ENCODE peak calls at places on chromosome 10, in seven cellular contexts. H is adrenal gland, O is NB4, X is HCT116, N is suprapubic skin, W is heart left ventricle, P is prostate gland. S is an unnamed sample.

GRCh38 chr10:115963848-115964247 is 309.2 kb downstream of the GFRA1 start:
- DNase-seq in H (no peak), O (peak), X (no peak), N (no peak), W (no peak), P (no peak), S (no peak)

GRCh38 chr10:103333934-103334520 is 16.9 kb downstream of the PCGF6 start:
- DNase-seq in H (no peak), O (peak), X (peak), N (no peak), W (no peak), P (no peak), S (no peak)

GRCh38 chr10:19930936-19931859 is 115.0 kb downstream of the PLXDC2 start:
- DNase-seq in H (peak), O (no peak), X (no peak), N (no peak), W (no peak), P (peak), S (no peak)

GRCh38 chr10:110857265-110858158 is 14.2 kb upstream of the PDCD4 start:
- DNase-seq in H (peak), O (peak), X (no peak), N (no peak), W (no peak), P (peak), S (peak)

GRCh38 chr10:104309980-104310978 is 28.0 kb downstream of the ITPRIP start:
- DNase-seq in H (peak), O (no peak), X (no peak), N (peak), W (peak), P (peak), S (no peak)

GRCh38 chr10:101940916-101941315 is 97.3 kb upstream of the KCNIP2 start:
- DNase-seq in H (no peak), O (no peak), X (no peak), N (no peak), W (no peak), P (no peak), S (no peak)

GRCh38 chr10:49362596-49363260 is 33.2 kb downstream of the DRGX start:
- DNase-seq in H (no peak), O (peak), X (no peak), N (no peak), W (no peak), P (no peak), S (no peak)

GRCh38 chr10:6958254-6958653 is 378.2 kb upstream of the PRKCQ start:
- DNase-seq in H (no peak), O (peak), X (no peak), N (no peak), W (no peak), P (no peak), S (no peak)

GRCh38 chr10:11225935-11226334 is 208.3 kb downstream of the CELF2 start:
- DNase-seq in H (peak), O (peak), X (no peak), N (no peak), W (no peak), P (peak), S (peak)

GRCh38 chr10:122373713-122374112 is 795 bp upstream of the PLEKHA1 start:
- DNase-seq in H (no peak), O (no peak), X (no peak), N (no peak), W (no peak), P (peak), S (no peak)

GRCh38 chr10:91579351-91579985 is 53.4 kb downstream of the PPP1R3C start:
- DNase-seq in H (no peak), O (no peak), X (no peak), N (no peak), W (no peak), P (no peak), S (no peak)

GRCh38 chr10:124105045-124105444 is 11.6 kb upstream of the CHST15 start:
- DNase-seq in H (no peak), O (no peak), X (no peak), N (no peak), W (no peak), P (no peak), S (no peak)

GRCh38 chr10:68598978-68599753 is 39.0 kb downstream of the TET1 start:
- DNase-seq in H (peak), O (no peak), X (no peak), N (peak), W (peak), P (peak), S (no peak)

GRCh38 chr10:42990721-42991441 is 86.0 kb upstream of the RET start:
- DNase-seq in H (no peak), O (peak), X (no peak), N (peak), W (no peak), P (no peak), S (no peak)

GRCh38 chr10:132539431-132539839 is 1.8 kb downstream of the INPP5A start:
- DNase-seq in H (peak), O (no peak), X (no peak), N (peak), W (peak), P (peak), S (peak)

GRCh38 chr10:84665883-84666463 is 337.6 kb downstream of the CCSER2 start:
- DNase-seq in H (no peak), O (peak), X (peak), N (no peak), W (no peak), P (no peak), S (no peak)

GRCh38 chr10:25017661-25018060 is 1.2 kb downstream of the THNSL1 start:
- DNase-seq in H (no peak), O (peak), X (no peak), N (no peak), W (no peak), P (no peak), S (no peak)

GRCh38 chr10:25014579-25014978 is 1.4 kb downstream of the ENKUR start:
- DNase-seq in H (no peak), O (no peak), X (no peak), N (no peak), W (no peak), P (no peak), S (no peak)

GRCh38 chr10:25015927-25016348 is at the start of gene ENKUR:
- DNase-seq in H (peak), O (peak), X (peak), N (peak), W (peak), P (peak), S (peak)

GRCh38 chr10:25017247-25017590 is 807 bp downstream of the THNSL1 start:
- DNase-seq in H (no peak), O (no peak), X (no peak), N (no peak), W (no peak), P (peak), S (no peak)

DNA sequence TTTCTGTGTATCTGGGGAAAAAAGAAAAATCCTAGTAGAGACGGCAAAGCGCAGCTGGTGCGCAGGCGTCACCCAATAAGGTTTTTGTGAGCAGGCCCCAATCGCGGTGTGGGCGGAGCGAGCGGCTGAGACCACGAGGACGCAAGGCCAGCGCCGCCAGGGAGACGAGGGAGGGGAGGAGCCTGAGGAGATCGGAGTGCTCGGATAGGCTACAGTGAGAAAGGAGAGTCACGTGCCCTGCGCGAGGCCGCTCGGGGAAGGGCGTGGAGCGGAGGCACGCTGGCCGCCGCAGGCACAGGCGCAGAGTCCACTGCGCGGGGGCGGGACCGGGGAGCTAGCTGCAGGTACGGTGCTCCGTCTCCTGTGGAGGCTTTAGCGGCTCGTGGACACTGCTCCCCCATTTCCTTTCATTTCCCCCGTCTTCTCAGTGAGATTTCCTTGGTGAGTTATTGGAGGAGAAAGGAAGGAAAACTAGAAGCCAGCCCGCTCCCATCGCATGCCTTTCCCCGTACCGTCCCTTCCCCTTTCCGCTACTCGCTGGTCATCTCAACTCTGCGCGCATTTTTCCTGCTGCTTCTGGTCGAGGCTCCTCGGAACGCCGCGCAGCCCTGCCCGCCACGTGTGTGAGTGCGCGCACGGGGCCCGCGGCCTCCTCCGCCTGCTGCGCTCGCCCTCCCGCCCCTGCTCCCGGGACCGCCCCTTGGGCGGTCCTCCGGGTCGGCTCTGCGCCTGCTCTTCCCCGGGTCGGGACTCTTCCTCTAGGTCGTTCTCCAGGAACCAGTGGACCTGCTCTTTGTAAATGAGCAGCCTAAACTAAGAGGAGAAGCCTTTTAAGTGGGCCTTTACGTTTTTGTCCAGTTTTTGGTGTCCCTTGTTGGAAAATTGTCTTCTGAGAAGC is at the start of gene THNSL1:
- DNase-seq in H (peak), O (peak), X (peak), N (peak), W (peak), P (peak), S (peak)
- TF ChIP-seq POLR2A in H (peak), O (no peak), X (peak), N (peak), W (no peak), P (peak), S (peak)

DNA sequence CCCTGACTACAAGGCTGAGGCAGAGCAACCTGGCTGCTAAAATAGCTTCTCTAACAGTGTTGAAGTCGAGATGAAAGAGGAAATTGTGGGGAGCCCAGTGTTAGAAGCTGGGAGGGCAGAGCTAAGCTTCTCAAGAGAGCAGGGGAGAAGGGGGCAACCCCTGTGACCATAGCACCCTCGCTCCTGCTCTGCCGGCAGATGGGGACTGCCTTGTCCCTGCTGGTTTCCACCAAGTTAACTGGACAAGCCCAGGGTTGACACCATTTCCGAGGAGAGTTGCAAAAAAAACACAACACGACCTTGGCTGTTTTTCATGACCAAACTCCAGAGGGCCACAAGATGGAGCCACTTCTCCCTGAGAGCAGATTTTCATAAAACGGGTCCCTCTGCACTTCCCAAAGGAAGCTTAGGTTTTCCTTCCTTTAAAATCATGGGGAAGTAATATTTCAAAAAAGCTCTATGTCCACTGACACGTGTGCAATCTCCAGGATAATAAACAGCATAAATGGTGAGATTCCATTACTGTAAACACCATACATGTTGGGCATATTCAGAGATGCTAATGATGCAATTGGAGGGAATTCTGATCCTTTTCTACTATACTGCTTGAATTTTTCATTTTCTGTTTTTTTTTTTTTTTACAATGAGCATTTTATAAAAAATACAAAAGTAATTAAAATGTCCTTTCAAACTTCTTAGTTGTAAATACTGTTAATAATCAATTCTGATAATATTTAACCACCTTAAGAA is 140.4 kb downstream of the PIP4K2A start:
- DNase-seq in H (no peak), O (peak), X (peak), N (no peak), W (no peak), P (no peak), S (no peak)
- TF ChIP-seq CTCF in H (no peak), O (peak), X (peak), N (no peak), W (peak), P (peak), S (peak)

GRCh38 chr10:45419673-45420020 is 45.6 kb downstream of the ALOX5 start:
- DNase-seq in H (no peak), O (no peak), X (no peak), N (no peak), W (no peak), P (no peak), S (peak)

GRCh38 chr10:45421231-45422097 is 47.4 kb downstream of the ALOX5 start:
- DNase-seq in H (no peak), O (peak), X (no peak), N (no peak), W (no peak), P (no peak), S (no peak)

GRCh38 chr10:45422207-45422606 is 48.2 kb downstream of the ALOX5 start:
- DNase-seq in H (no peak), O (no peak), X (no peak), N (no peak), W (no peak), P (no peak), S (no peak)

GRCh38 chr10:45418859-45419672 is 45.0 kb downstream of the ALOX5 start:
- DNase-seq in H (peak), O (peak), X (no peak), N (no peak), W (peak), P (peak), S (peak)

GRCh38 chr10:45420453-45421192 is 46.6 kb downstream of the ALOX5 start:
- DNase-seq in H (peak), O (peak), X (no peak), N (no peak), W (peak), P (peak), S (peak)
- TF ChIP-seq POLR2A in H (no peak), O (no peak), X (no peak), N (no peak), W (no peak), P (no peak), S (no peak)

DNA sequence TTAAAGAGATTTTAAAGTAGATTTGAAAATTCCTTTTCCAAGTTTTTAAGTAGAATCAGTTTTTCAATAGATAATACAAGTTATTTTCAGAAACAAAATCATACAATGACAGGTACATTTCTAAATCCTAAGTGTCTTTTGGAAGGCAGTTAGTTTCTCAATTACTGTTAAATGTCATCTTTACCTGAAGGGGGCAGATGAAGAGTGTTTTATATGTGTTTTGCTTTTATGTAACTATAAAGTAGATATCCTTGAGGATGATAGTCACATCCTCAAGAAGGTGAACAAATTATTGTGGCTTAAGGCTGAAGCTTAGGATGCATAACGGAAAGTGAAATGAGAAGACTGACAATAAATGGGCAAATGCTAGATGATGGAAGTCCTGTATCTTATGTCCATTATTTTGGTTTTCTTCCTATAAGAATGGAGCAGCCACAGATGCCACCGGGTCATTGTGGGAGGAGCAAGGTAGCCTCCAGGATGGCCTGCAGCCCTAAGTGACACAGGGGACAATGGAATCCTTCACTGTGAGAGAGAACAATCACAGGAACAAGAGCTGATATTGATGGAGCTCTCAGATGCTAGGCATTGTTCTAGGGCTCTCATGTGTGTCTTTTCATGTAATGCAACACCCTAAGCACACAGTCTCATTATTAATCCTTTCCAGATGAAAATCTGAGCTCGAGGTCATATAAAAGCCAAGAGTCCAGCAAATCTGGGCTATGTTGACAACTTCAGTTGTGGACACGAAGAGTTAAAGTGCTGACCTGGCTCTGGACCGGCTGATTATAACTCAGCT is 14.1 kb upstream of the MKX start:
- DNase-seq in H (no peak), O (no peak), X (no peak), N (no peak), W (no peak), P (no peak), S (no peak)
- TF ChIP-seq CTCF in H (no peak), O (no peak), X (peak), N (no peak), W (no peak), P (no peak), S (no peak)

DNA sequence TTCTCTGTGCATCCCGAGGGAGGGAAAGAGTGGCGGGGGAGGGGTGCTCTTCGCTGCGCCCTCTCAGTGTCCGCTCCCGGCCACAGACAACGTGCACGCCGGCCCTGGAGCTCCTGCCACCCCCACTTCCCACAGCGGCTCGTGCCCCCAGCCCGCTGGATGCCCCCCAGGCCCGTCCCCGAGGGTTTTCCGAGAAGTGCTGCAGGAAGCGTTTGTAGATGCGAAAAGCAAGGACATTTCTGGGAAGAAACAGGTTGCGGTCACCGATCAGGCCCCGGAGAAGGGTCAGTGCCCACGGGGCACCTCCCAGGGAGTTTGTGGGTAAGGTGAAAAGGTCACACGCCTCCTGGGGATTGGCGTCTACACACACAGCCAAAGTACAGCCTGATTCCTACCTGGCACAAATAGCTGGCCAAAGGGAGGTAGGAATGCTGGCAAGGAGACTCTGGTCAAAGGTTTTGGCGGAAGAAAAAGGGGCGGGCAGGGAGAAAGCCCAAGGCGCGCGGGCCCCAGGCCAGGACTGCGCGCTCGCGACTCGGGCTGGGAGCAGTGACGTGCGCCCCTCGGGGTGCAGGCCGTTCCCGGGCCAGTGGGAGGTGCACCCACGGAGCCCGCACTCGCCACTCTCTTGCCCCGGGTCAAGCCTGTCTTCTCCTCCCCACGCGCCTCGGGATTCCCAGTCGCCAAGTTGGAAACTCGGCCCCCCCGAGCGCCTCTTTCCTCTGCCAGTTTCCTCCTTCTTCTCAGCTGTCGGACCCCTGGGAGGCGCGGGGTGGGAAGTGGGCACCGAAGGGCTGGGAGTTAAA is 1.5 kb upstream of the NRP1 start:
- DNase-seq in H (peak), O (peak), X (no peak), N (peak), W (peak), P (peak), S (no peak)
- TF ChIP-seq POLR2A in H (no peak), O (no peak), X (no peak), N (peak), W (no peak), P (no peak), S (peak)

GRCh38 chr10:112689327-112689726 is 242.3 kb downstream of the VTI1A start:
- DNase-seq in H (no peak), O (no peak), X (peak), N (no peak), W (no peak), P (no peak), S (no peak)
- TF ChIP-seq CTCF in H (no peak), O (peak), X (peak), N (no peak), W (peak), P (peak), S (no peak)

DNA sequence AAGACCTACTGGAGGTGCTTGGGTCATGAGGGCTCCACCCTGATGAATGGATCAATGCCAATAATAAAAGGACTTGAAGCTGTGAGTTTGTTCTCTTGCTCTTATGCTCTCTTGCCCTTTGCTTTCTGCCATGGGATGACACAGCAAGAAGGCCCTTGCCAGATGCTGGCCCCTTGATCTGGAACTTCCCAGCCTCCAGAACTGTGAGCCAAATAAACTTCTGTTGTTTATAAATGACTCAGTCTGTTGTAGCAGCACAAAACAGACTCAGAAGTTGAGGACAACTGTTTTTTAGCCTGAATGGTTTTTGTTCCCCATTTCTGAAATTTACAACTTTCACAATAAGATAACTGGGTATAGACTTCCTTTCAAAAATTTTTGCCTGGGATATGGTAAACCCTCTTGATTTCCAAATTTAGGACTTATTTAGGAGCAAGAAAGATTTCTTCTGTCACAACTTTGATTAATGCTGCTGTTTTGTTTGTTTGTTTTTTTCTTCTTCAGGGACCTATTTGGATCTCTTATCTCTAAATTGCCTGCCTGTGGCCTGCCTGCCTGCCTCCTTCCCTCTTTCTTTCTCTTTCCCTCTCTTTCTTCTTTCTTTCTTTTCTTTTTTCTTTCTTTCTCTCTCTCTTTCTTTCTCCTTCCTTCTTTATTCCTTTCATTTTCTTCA is 12.1 kb downstream of the ENTPD1 start:
- DNase-seq in H (peak), O (peak), X (no peak), N (no peak), W (no peak), P (no peak), S (no peak)
- TF ChIP-seq POLR2A in H (no peak), O (no peak), X (no peak), N (no peak), W (no peak), P (no peak), S (no peak)

DNA sequence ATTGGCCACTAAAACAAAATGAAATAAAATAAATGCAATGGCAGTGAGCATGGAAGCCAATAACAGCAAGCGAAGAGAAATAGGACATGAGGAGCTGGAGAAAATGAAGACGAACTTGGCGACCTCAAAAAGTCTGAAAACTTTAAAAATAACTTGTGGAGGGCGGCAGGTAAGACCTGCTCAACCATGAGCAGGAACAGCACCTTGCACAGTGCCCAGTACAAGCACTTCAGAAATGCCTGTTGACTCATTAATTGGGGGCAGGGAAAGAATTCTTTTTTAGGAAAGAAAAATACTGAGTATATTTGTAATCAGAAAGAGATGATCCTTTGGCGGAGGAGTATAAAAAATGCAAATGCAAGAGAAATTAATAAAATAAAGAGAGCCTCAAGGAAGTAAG is 78.0 kb downstream of the XPNPEP1 start:
- DNase-seq in H (no peak), O (no peak), X (no peak), N (no peak), W (no peak), P (no peak), S (no peak)
- TF ChIP-seq CTCF in H (no peak), O (no peak), X (no peak), N (no peak), W (no peak), P (no peak), S (no peak)